ENCODE peak calls at places on chromosomes 1 and 21, in nine cellular contexts. Q is WERI-Rb-1; D is testis; C is upper lobe of right lung; V is mammary epithelial cell; X is colonic mucosa; J is fibroblast of lung; O is CD8-positive, alpha-beta memory T cell; S is heart left ventricle. T is an unnamed sample. For H3K27me3, the result is how much of the 10 kb centered on the place peaks cover.

GRCh38 chr1:93665015-93665414 is 16.6 kb downstream of the BCAR3 start:
- DNase-seq in V (no peak), J (no peak), X (no peak), O (no peak), D (no peak), C (no peak), Q (no peak), S (no peak), T (no peak)

GRCh38 chr1:228276361-228276831 is 68.6 kb downstream of the OBSCN start:
- DNase-seq in D (peak), O (no peak), X (no peak), V (no peak), Q (no peak), S (no peak), C (no peak), J (no peak), T (no peak)

GRCh38 chr1:24362982-24363614 is 43.9 kb downstream of the GRHL3 start:
- DNase-seq in V (peak), J (peak), D (no peak), C (no peak), Q (no peak), X (no peak), S (no peak), O (no peak), T (no peak)

GRCh38 chr1:65309317-65310077 is at the start of gene DNAJC6:
- DNase-seq in V (peak), D (peak), X (peak), O (no peak), J (peak), S (peak), C (peak), Q (peak), T (peak)

GRCh38 chr1:30135729-30136128 is 587.7 kb downstream of the MATN1 start:
- DNase-seq in J (no peak), V (no peak), C (no peak), X (no peak), S (no peak), O (no peak), D (no peak), Q (no peak), T (no peak)

GRCh38 chr1:226381226-226381998 is 26.5 kb downstream of the PARP1 start:
- DNase-seq in J (no peak), O (no peak), Q (no peak), X (no peak), C (no peak), D (no peak), S (no peak), V (no peak), T (no peak)

GRCh38 chr1:7705908-7706216 is 65.2 kb upstream of the VAMP3 start:
- DNase-seq in S (no peak), X (no peak), Q (no peak), J (no peak), O (no peak), C (no peak), V (peak), D (no peak), T (no peak)

GRCh38 chr1:202046227-202046626 is 35.8 kb downstream of the ELF3 start:
- DNase-seq in D (no peak), J (no peak), X (peak), Q (no peak), V (peak), S (no peak), O (no peak), C (peak), T (no peak)

GRCh38 chr1:3465091-3465934 is 10.8 kb downstream of the ARHGEF16 start:
- DNase-seq in X (no peak), C (peak), J (no peak), D (no peak), Q (no peak), S (peak), V (no peak), O (no peak), T (no peak)

GRCh38 chr21:35234725-35235124 is 185.6 kb upstream of the RUNX1 start:
- DNase-seq in O (no peak), C (no peak), Q (no peak), X (no peak), J (no peak), D (no peak), V (no peak), S (no peak), T (no peak)

GRCh38 chr1:38745476-38746410 is 113.8 kb downstream of the RRAGC start:
- DNase-seq in S (no peak), V (peak), O (no peak), J (no peak), Q (no peak), D (no peak), X (no peak), C (no peak), T (no peak)

GRCh38 chr1:25617626-25618432 is 1.2 kb downstream of the MAN1C1 start:
- DNase-seq in V (no peak), Q (no peak), X (no peak), O (no peak), S (peak), C (peak), J (no peak), D (no peak), T (peak)

GRCh38 chr1:25620211-25620610 is 3.6 kb downstream of the MAN1C1 start:
- DNase-seq in X (no peak), S (no peak), D (no peak), O (no peak), J (no peak), C (no peak), V (no peak), Q (no peak), T (no peak)

GRCh38 chr1:25616932-25617625 is 488 bp downstream of the MAN1C1 start:
- DNase-seq in X (no peak), V (peak), J (no peak), Q (no peak), S (peak), O (peak), C (peak), D (no peak), T (no peak)

GRCh38 chr1:25619101-25619890 is 2.7 kb downstream of the MAN1C1 start:
- DNase-seq in S (peak), J (peak), Q (peak), V (no peak), D (peak), X (peak), O (peak), C (no peak), T (peak)

GRCh38 chr1:25618433-25618808 is 1.8 kb downstream of the MAN1C1 start:
- DNase-seq in S (no peak), Q (no peak), D (no peak), J (no peak), O (no peak), C (no peak), X (no peak), V (no peak), T (no peak)
- H3K27ac ChIP-seq in S (peak), Q (peak), D (peak), J (no peak), O (no peak), C (peak), X (no peak), V (no peak), T (no peak)

DNA sequence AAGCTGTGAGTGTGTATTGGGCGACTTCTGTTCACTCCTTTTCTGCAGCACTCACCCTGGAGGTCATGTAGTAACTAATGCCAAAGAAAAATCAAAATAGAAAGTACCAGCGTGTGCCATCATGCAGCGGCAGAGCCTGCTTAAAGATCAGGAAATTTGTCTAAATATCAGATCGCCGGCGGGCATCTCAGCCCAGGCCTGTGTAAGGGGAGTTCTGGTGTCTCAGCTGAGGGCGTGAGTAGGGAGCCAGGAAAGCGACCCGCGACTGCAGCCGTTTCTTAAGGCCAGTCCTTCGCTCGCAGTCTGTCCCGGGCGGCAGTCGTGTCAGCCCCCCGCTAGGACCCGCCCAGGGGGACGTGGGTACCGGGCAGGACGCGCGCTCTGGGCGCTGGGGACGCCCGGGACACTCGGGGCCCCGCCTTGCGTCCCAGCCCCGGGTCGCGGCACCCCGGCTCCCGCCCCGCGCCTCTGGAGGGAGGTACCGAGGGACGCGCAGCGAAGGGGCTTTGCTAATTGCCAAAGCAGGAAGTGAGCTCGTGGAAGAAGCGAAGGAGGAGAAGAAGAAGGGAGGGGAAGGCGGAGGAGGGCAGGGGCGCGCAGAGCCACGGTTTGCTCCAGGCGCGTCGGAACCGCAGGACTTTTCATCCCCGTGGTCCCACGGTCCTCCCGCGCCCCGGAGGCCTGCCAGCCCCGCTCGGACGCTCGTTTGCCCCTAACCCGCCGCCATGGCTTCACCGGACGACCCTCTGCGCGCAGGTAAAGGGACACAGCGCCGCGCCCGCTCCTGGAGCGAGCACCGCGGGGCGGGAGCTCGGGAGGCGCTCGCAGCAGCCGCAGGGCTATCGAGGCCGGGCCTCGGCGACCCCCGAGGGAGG is 1.1 kb downstream of the EDARADD start:
- DNase-seq in V (peak), S (peak), O (peak), C (no peak), D (peak), Q (peak), X (peak), J (peak), T (peak)
- H3K27me3 ChIP-seq in V (under half), S (under half), O (under half), C (under half), D (under half), Q (under half), X (under half), J (under half), T (under half)

GRCh38 chr1:220697326-220697725 is 7.2 kb downstream of the C1orf115 start:
- DNase-seq in V (no peak), X (no peak), O (no peak), C (no peak), J (no peak), S (no peak), D (no peak), Q (no peak), T (no peak)

GRCh38 chr1:220699044-220699443 is 8.9 kb downstream of the C1orf115 start:
- DNase-seq in X (no peak), J (no peak), Q (no peak), V (no peak), O (no peak), D (no peak), C (no peak), S (no peak), T (no peak)

GRCh38 chr1:220700591-220701179 is 10.5 kb downstream of the C1orf115 start:
- DNase-seq in Q (peak), D (peak), J (no peak), C (no peak), S (no peak), X (no peak), V (peak), O (no peak), T (no peak)

GRCh38 chr1:220696863-220697231 is 6.7 kb downstream of the C1orf115 start:
- DNase-seq in S (no peak), J (peak), O (no peak), C (no peak), X (no peak), Q (no peak), V (no peak), D (no peak), T (no peak)

GRCh38 chr1:220698607-220699016 is 8.4 kb downstream of the C1orf115 start:
- DNase-seq in D (no peak), O (no peak), J (no peak), C (no peak), X (no peak), V (no peak), S (no peak), Q (no peak), T (no peak)
- H3K27ac ChIP-seq in D (no peak), O (no peak), J (no peak), C (no peak), X (no peak), V (no peak), S (no peak), Q (no peak), T (no peak)

DNA sequence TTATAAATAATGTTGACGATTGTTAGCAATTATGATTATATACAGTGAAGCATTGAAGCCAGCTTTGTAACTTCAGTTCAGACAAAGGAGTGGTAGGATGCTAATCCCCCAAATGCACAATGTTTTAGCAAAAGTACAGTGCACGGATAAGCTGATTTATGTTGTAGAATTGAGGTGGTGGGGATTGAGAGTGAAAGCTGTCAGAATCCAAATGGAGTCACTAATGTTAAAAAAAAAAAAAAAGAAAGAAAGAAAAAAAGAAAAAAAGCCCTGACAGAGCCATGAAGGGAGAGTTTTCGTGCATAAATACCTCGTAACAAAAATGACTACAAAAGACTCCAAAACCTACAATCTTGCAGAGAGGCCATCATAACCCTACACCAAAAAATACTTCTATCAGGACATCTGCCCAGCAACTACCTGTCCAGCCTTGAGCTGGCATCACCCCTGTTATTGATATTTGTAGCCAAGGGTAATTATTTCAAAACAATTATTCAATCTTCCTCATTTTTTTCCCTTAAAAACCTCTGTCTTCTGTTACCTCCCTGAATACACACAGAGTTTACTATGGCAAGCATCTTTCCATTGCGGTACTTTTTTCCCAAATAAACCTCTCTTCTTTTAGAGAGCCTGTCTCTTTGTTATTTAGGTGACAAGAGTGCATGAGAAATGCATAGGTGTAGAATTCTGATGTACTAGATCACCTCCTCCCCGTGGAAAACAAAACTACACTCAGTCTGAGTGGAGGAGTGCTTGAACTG is 2.5 kb upstream of the TRIM67 start:
- DNase-seq in S (no peak), D (no peak), C (no peak), J (no peak), X (no peak), O (no peak), Q (no peak), V (no peak), T (no peak)
- H3K27me3 ChIP-seq in S (under half), D (under half), C (half or more), J (under half), X (under half), O (under half), Q (under half), V (under half), T (half or more)

GRCh38 chr1:164590592-164590991 is 31.6 kb downstream of the PBX1 start:
- DNase-seq in O (no peak), J (no peak), V (no peak), S (no peak), C (no peak), Q (no peak), X (no peak), D (no peak), T (peak)
- H3K27ac ChIP-seq in O (no peak), J (no peak), V (no peak), S (no peak), C (no peak), Q (no peak), X (peak), D (no peak), T (peak)